ENCODE peak calls at places on chromosomes 11 and 22, in nine cellular contexts. C, P, V, J, I, U, G, Y and B are unnamed samples.

GRCh38 chr11:8066911-8067455 is 14.0 kb upstream of the TUB start:
- DNase-seq in C (no peak), P (no peak), V (no peak), J (no peak), I (no peak), U (peak), G (no peak), Y (no peak), B (no peak)

GRCh38 chr22:30318773-30319419 is 7.8 kb downstream of the TBC1D10A start:
- DNase-seq in C (no peak), P (no peak), V (no peak), J (no peak), I (no peak), U (no peak), G (no peak), Y (no peak), B (no peak)

GRCh38 chr11:68574308-68574707 is 110.0 kb upstream of the GAL start:
- DNase-seq in C (no peak), P (no peak), V (no peak), J (peak), I (no peak), U (no peak), G (peak), Y (no peak), B (no peak)

GRCh38 chr11:96254087-96254486 is 88.9 kb downstream of the MAML2 start:
- DNase-seq in C (peak), P (no peak), V (peak), J (peak), I (no peak), U (no peak), G (peak), Y (no peak), B (peak)

GRCh38 chr22:42419328-42419881 is 12.8 kb downstream of the NFAM1 start:
- DNase-seq in C (no peak), P (no peak), V (no peak), J (no peak), I (no peak), U (no peak), G (no peak), Y (no peak), B (no peak)

GRCh38 chr11:132028380-132029240 is 658.2 kb downstream of the NTM start:
- DNase-seq in C (no peak), P (no peak), V (no peak), J (peak), I (no peak), U (peak), G (peak), Y (peak), B (peak)

GRCh38 chr11:131945695-131946094 is 575.3 kb downstream of the NTM start:
- DNase-seq in C (no peak), P (no peak), V (no peak), J (no peak), I (no peak), U (no peak), G (no peak), Y (no peak), B (no peak)

GRCh38 chr11:35623708-35624168 is 5.5 kb downstream of the FJX1 start:
- DNase-seq in C (no peak), P (no peak), V (no peak), J (peak), I (no peak), U (no peak), G (peak), Y (no peak), B (no peak)

GRCh38 chr11:13343931-13344717 is 66.5 kb downstream of the BMAL1 start:
- DNase-seq in C (peak), P (peak), V (peak), J (peak), I (peak), U (peak), G (peak), Y (peak), B (peak)

GRCh38 chr11:117182551-117182935 is 4.0 kb downstream of the SIDT2 start:
- DNase-seq in C (peak), P (no peak), V (no peak), J (no peak), I (no peak), U (peak), G (no peak), Y (no peak), B (no peak)